ENCODE peak calls at places on chromosomes 13 and 19, in eight cellular contexts. D, U, O, T, K, N, Q and V are unnamed samples.

GRCh38 chr13:47249296-47249695 is 352.4 kb upstream of the HTR2A start:
- DNase-seq in N (no peak), K (no peak), D (no peak), Q (no peak), U (peak), O (no peak), T (peak), V (no peak)

GRCh38 chr13:74153316-74153715 is 19.1 kb upstream of the KLF12 start:
- DNase-seq in Q (no peak), T (no peak), K (no peak), N (peak), D (no peak), O (no peak), U (no peak), V (peak)

GRCh38 chr19:1992759-1993260 is 22.7 kb downstream of the BTBD2 start:
- DNase-seq in U (peak), Q (no peak), N (peak), D (no peak), T (no peak), O (no peak), K (no peak), V (peak)

GRCh38 chr19:3203754-3204645 is 18.3 kb downstream of the NCLN start:
- DNase-seq in T (no peak), D (no peak), O (no peak), U (no peak), N (no peak), K (no peak), Q (no peak), V (no peak)

GRCh38 chr19:1471514-1472107 is 7.4 kb downstream of the C19orf25 start:
- DNase-seq in K (no peak), N (no peak), D (no peak), O (no peak), T (no peak), U (peak), Q (no peak), V (no peak)

GRCh38 chr19:47509973-47510372 is 4.9 kb downstream of the NAPA start:
- DNase-seq in O (no peak), Q (no peak), U (peak), D (no peak), N (peak), K (no peak), T (no peak), V (peak)

GRCh38 chr13:80132741-80133601 is 208.0 kb downstream of the SPRY2 start:
- DNase-seq in D (peak), K (no peak), Q (peak), T (peak), N (no peak), O (peak), U (peak), V (peak)

GRCh38 chr19:3575949-3576673 is 3.4 kb downstream of the HMG20B start:
- DNase-seq in Q (no peak), K (no peak), U (no peak), O (no peak), D (no peak), T (no peak), N (no peak), V (no peak)

GRCh38 chr19:8022275-8022674 is 16.8 kb upstream of the ELAVL1 start:
- DNase-seq in T (no peak), Q (no peak), K (no peak), N (no peak), O (no peak), D (no peak), U (no peak), V (no peak)

GRCh38 chr19:32876919-32877285 is 7.3 kb upstream of the SLC7A9 start:
- DNase-seq in D (peak), Q (peak), K (no peak), N (peak), U (peak), T (peak), O (peak), V (no peak)

GRCh38 chr19:5094768-5095567 is 126.1 kb downstream of the KDM4B start:
- DNase-seq in N (no peak), Q (no peak), U (no peak), K (no peak), O (no peak), T (no peak), D (no peak), V (no peak)

GRCh38 chr13:53060840-53061485 is 32.4 kb downstream of the OLFM4 start:
- DNase-seq in O (no peak), T (no peak), K (no peak), D (no peak), U (no peak), Q (no peak), N (no peak), V (no peak)

GRCh38 chr13:20190481-20191310 is 2.0 kb downstream of the GJB2 start:
- DNase-seq in K (no peak), T (peak), O (peak), U (peak), Q (peak), D (peak), N (peak), V (peak)

GRCh38 chr19:14473073-14473790 is 1.9 kb downstream of the PTGER1 start:
- DNase-seq in Q (no peak), O (no peak), U (no peak), K (no peak), T (no peak), D (no peak), N (peak), V (no peak)

GRCh38 chr13:98582947-98583346 is 6.0 kb upstream of the STK24 start:
- DNase-seq in N (peak), U (no peak), D (no peak), O (no peak), Q (peak), T (no peak), K (no peak), V (no peak)

GRCh38 chr13:37158481-37158880 is 53.0 kb upstream of the CSNK1A1L start:
- DNase-seq in O (no peak), D (no peak), U (no peak), T (peak), K (no peak), Q (no peak), N (no peak), V (no peak)

GRCh38 chr13:30877335-30877734 is 28.7 kb upstream of the MEDAG start:
- DNase-seq in D (peak), O (peak), K (no peak), Q (peak), U (no peak), T (peak), N (no peak), V (peak)

GRCh38 chr19:44570984-44571684 is 41.7 kb upstream of the CEACAM20 start:
- DNase-seq in D (peak), O (peak), N (peak), K (no peak), T (peak), Q (peak), U (peak), V (peak)

GRCh38 chr13:103188688-103189326 is 122.6 kb upstream of the SLC10A2 start:
- DNase-seq in Q (peak), U (peak), D (peak), K (no peak), N (peak), O (no peak), T (no peak), V (peak)

GRCh38 chr19:343941-344624 is 513 bp downstream of the MIER2 start:
- DNase-seq in Q (peak), U (no peak), O (no peak), N (peak), T (no peak), K (no peak), D (no peak), V (no peak)

GRCh38 chr13:113980489-113981064 is 6.7 kb upstream of the C13orf46 start:
- DNase-seq in U (no peak), O (no peak), T (no peak), N (no peak), Q (no peak), K (no peak), D (no peak), V (no peak)

GRCh38 chr19:11397089-11397610 is 13.0 kb upstream of the EPOR start:
- DNase-seq in Q (no peak), T (no peak), U (no peak), O (no peak), K (no peak), N (no peak), D (no peak), V (no peak)

GRCh38 chr19:5588441-5588840 is 20.7 kb upstream of the TINCR start:
- DNase-seq in U (no peak), O (no peak), Q (peak), D (peak), T (peak), K (no peak), N (no peak), V (no peak)

GRCh38 chr13:99339736-99340392 is 32.7 kb upstream of the GPR183 start:
- DNase-seq in N (peak), U (no peak), K (no peak), D (peak), O (no peak), T (peak), Q (peak), V (peak)

GRCh38 chr19:28359819-28360414 is 853.0 kb downstream of the UQCRFS1 start:
- DNase-seq in N (no peak), D (no peak), U (no peak), O (no peak), Q (no peak), K (no peak), T (no peak), V (no peak)

GRCh38 chr13:99766641-99767045 is 204.9 kb downstream of the ZIC5 start:
- DNase-seq in U (no peak), N (no peak), D (no peak), T (no peak), K (no peak), Q (no peak), O (no peak), V (peak)

GRCh38 chr13:112092453-112092852 is 25.5 kb downstream of the SOX1 start:
- DNase-seq in D (no peak), K (no peak), N (no peak), U (no peak), O (no peak), Q (no peak), T (no peak), V (no peak)

GRCh38 chr13:45492538-45492937 is 27.8 kb downstream of the COG3 start:
- DNase-seq in K (no peak), T (peak), O (peak), D (no peak), Q (no peak), N (no peak), U (no peak), V (no peak)

DNA sequence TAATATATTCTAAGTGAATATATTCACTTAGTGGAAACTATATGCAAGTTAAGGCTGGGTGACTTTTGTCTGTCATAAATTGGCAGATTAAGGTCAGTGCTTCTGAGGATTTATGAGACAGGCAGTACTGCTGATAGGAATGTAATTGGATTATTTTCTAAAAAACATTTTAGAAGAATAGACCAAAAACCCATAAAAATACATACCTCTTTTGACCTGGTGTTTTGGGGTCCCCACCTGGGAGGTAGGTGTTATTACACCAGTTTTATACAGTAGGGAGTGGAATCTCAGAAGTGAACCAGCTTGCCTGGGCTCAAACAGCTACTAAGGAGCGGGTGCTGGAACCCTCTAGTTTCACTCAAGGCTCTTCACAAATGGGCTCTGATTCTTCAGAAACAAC is 25.3 kb downstream of the COG3 start:
- DNase-seq in T (no peak), U (peak), O (no peak), K (no peak), N (peak), Q (no peak), D (no peak), V (peak)
- TF ChIP-seq CTCF in T (no peak), U (peak), O (no peak), K (no peak), N (peak), Q (no peak), D (no peak), V (peak)

GRCh38 chr19:55640043-55640576 is 692 bp upstream of the ZNF580 start:
- DNase-seq in K (peak), D (peak), N (peak), U (no peak), Q (peak), T (peak), O (peak), V (no peak)
- TF ChIP-seq CTCF in K (no peak), D (peak), N (peak), U (peak), Q (peak), T (peak), O (peak), V (no peak)

DNA sequence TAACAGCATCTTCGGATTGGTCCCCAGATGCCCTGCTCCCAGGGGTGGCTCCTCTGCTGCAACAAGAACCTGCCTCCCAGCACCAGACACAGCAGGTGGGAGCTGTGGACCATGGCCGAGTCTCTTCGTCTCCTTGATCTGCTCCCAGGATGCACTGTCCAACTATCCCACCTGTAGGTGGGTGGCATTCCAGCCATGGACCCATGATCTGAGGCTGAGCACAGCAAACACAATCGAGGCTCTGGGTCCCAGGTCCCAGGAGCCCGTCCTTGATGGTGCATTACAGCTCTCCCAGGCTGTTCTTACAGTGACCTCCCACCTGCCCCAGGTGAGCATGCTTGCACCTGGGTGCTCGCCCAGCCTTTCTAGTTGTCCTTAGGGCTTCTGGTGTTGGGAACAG is 1.6 kb downstream of the ZNF837 start:
- DNase-seq in D (no peak), U (no peak), T (no peak), N (no peak), K (no peak), Q (no peak), O (no peak), V (no peak)
- TF ChIP-seq CTCF in D (no peak), U (no peak), T (no peak), N (no peak), K (no peak), Q (no peak), O (no peak), V (no peak)

GRCh38 chr19:52351512-52351911 is 15.5 kb downstream of the ZNF610 start:
- DNase-seq in T (no peak), K (no peak), D (no peak), N (no peak), Q (no peak), O (no peak), U (no peak), V (no peak)
- TF ChIP-seq CTCF in T (no peak), K (no peak), D (no peak), N (no peak), Q (no peak), O (no peak), U (peak), V (no peak)

DNA sequence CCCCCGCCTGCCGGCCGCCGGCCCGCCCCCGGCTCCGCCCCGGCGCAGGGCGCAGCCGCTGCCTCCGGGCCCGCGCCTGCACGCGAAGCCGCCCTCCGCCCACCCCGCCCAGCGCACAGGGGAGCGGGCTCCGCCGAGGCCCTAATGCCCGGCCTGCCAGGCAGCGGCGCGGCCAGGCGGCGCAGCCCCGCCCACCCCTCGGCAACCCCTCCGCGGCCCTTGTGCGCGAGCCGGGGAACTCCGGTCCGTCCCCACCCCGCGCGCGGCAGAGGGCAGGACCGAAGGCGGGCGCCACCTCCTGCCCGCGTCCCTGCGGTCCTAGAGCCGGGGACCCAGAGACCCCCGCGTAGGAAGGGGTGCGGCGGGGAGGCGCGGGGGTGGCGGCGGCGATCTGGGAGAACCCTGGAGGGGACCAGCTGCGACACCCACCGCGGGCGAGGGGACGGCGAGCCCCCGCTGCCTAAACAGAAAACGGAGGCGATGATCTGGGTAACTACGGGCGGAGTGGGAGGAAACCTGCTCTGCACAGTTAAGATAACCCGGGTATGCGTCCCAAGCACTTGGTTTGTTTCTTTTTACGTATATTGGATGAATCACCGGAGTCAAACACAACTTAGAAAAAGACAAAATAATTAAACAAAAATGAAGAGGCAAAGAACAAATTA is 351 bp upstream of the USP12 start:
- DNase-seq in D (peak), N (peak), K (peak), U (peak), T (peak), Q (peak), O (peak), V (peak)
- TF ChIP-seq CTCF in D (no peak), N (no peak), K (no peak), U (no peak), T (no peak), Q (no peak), O (no peak), V (no peak)

DNA sequence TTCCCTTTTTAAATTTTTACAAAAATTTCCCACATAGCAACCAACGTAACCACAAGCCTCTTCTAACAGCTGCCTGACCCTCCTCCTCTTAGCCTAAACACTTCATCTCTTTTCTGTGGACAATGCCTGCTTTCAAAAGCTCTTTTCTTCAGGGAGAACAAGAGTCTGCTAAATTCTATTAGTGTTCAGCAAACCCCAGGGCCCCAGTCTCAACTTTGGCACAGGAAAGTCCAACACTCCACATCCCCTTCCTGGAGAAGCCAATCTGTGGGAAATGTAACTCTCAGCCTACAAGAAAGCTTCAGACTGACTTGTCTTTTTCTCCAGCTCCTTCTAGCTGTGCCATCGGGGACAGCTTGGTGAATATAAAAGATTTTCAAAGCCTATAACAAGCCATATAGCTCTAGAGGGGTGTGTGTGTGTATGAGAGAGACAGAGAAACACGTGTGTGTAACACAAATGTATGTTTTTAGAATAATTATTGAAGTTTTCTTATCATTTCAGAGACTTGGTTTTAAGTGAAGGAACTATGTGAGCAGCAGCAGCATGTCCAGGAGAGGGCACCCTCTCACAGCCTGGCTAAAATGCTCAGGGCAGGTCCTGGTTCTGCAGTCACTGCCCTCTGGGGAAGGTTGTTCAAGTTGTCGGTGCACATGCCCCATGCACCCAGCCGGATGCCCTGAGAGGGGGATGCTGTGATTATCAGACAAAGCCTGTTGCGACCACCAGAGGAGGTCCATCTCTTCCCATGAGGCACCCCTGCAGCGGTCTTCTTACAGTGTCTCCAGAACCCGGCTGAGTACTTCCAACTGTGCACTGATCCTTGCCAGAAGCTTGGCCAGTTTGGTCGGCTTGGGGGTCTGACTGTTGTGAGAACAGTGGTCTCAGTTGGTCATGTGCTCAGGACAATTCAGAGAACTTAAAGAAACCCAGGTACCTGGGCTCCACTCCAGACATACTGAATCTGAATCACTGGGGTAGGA is 34.4 kb downstream of the CCDC70 start:
- DNase-seq in Q (peak), D (peak), N (peak), O (peak), K (no peak), T (peak), U (peak), V (peak)
- TF ChIP-seq CTCF in Q (peak), D (peak), N (peak), O (peak), K (no peak), T (peak), U (peak), V (peak)

GRCh38 chr19:50893047-50893737 is 18.0 kb downstream of the KLK4 start:
- DNase-seq in T (no peak), U (no peak), N (no peak), D (no peak), K (no peak), Q (no peak), O (no peak), V (no peak)
- TF ChIP-seq CTCF in T (no peak), U (peak), N (no peak), D (no peak), K (no peak), Q (no peak), O (no peak), V (no peak)